ENCODE peak calls at places on chromosomes 7 and 10, in eight cellular contexts. F is stimulated activated CD4-positive, alpha-beta T cell treated with anti-CD3 and anti-CD28 coated beads, Interleukin-4, amount 100 ng/mL, for 24 hours; G is brain microvascular endothelial cell; W is HT1080; N is HTR-8/SVneo; V is DMS153; O is GM12864; C is body of pancreas. A is an unnamed sample.

GRCh38 chr7:27895553-27895952 is 155.6 kb downstream of the TAX1BP1 start:
- DNase-seq in F (no peak), G (no peak), W (no peak), N (no peak), V (no peak), O (no peak), C (no peak), A (no peak)

GRCh38 chr10:33291053-33291592 is 43.3 kb downstream of the NRP1 start:
- DNase-seq in F (no peak), G (peak; percentile 68), W (peak; percentile 64), N (peak; percentile 67), V (no peak), O (no peak), C (no peak), A (no peak)

GRCh38 chr7:158642149-158642548 is 54.5 kb upstream of the PTPRN2 start:
- DNase-seq in F (no peak), G (no peak), W (no peak), N (no peak), V (no peak), O (no peak), C (no peak), A (no peak)

GRCh38 chr7:71198391-71198790 is 66.4 kb downstream of the GALNT17 start:
- DNase-seq in F (no peak), G (no peak), W (no peak), N (no peak), V (no peak), O (no peak), C (no peak), A (no peak)

GRCh38 chr7:101058355-101058754 is 26.9 kb upstream of the TRIM56 start:
- DNase-seq in F (peak; percentile 46), G (peak; percentile 27), W (no peak), N (peak; percentile 23), V (no peak), O (no peak), C (peak; percentile 58), A (no peak)

GRCh38 chr10:122325235-122325634 is 49.3 kb upstream of the PLEKHA1 start:
- DNase-seq in F (no peak), G (no peak), W (no peak), N (no peak), V (no peak), O (no peak), C (no peak), A (no peak)

GRCh38 chr10:65910209-65910608 is 1015.6 kb upstream of the LRRTM3 start:
- DNase-seq in F (no peak), G (no peak), W (no peak), N (no peak), V (no peak), O (no peak), C (no peak), A (no peak)

GRCh38 chr7:85488406-85488805 is 301.6 kb upstream of the SEMA3D start:
- DNase-seq in F (no peak), G (no peak), W (no peak), N (no peak), V (no peak), O (no peak), C (no peak), A (no peak)

GRCh38 chr7:112550468-112551060 is 69.8 kb downstream of the LSMEM1 start:
- DNase-seq in F (peak; percentile 41), G (peak; percentile 62), W (peak; percentile 47), N (peak; percentile 30), V (no peak), O (peak; percentile 41), C (peak; percentile 29), A (no peak)

GRCh38 chr10:110699859-110700468 is 55.8 kb downstream of the RBM20 start:
- DNase-seq in F (no peak), G (no peak), W (no peak), N (no peak), V (no peak), O (no peak), C (no peak), A (no peak)

GRCh38 chr7:43729924-43730248 is 563 bp upstream of the COA1 start:
- DNase-seq in F (no peak), G (no peak), W (no peak), N (no peak), V (no peak), O (no peak), C (no peak), A (no peak)

GRCh38 chr10:71608863-71609768 is 110.5 kb downstream of the C10orf105 start:
- DNase-seq in F (peak; percentile 72), G (peak; percentile 66), W (peak; percentile 40), N (peak; percentile 62), V (peak; percentile 34), O (peak; percentile 13), C (peak; percentile 75), A (peak; percentile 48)

GRCh38 chr7:34087892-34088891 is 182.9 kb downstream of the BMPER start:
- DNase-seq in F (no peak), G (peak; percentile 49), W (peak; percentile 54), N (no peak), V (peak; percentile 67), O (no peak), C (peak; percentile 18), A (no peak)

GRCh38 chr10:46226900-46227558 is 59.8 kb upstream of the ANTXRL start:
- DNase-seq in F (peak; percentile 1), G (no peak), W (no peak), N (no peak), V (no peak), O (no peak), C (no peak), A (no peak)

GRCh38 chr7:147639037-147639436 is 951.5 kb upstream of the C7orf33 start:
- DNase-seq in F (no peak), G (no peak), W (no peak), N (no peak), V (no peak), O (no peak), C (no peak), A (no peak)

GRCh38 chr10:6701289-6701688 is 121.2 kb upstream of the PRKCQ start:
- DNase-seq in F (no peak), G (no peak), W (no peak), N (no peak), V (no peak), O (no peak), C (no peak), A (no peak)

GRCh38 chr7:151322893-151323292 is 18.7 kb upstream of the NUB1 start:
- DNase-seq in F (no peak), G (no peak), W (no peak), N (no peak), V (no peak), O (no peak), C (no peak), A (no peak)

GRCh38 chr10:6734286-6734685 is 154.2 kb upstream of the PRKCQ start:
- DNase-seq in F (no peak), G (no peak), W (no peak), N (no peak), V (no peak), O (no peak), C (no peak), A (no peak)

GRCh38 chr10:79243211-79244067 is 103.8 kb upstream of the PPIF start:
- DNase-seq in F (peak; percentile 67), G (no peak), W (no peak), N (no peak), V (no peak), O (no peak), C (no peak), A (peak; percentile 79)

GRCh38 chr7:48528689-48529088 is 357.4 kb downstream of the ABCA13 start:
- DNase-seq in F (no peak), G (no peak), W (peak; percentile 4), N (no peak), V (no peak), O (no peak), C (no peak), A (no peak)

A was measured in GM12892.